ENCODE peak calls at places on chromosomes 3 and 15, in five cellular contexts. Q is NCI-H1417, H is fibroblast of pulmonary artery, N is heart right ventricle, C is T-cell. B is an unnamed sample.

GRCh38 chr3:182241777-182242556 is 530.2 kb downstream of the SOX2 start:
- DNase-seq in Q (no peak), H (peak; percentile 34), N (peak; percentile 37), C (no peak), B (peak; percentile 36)

GRCh38 chr3:181921220-181921619 is 209.5 kb downstream of the SOX2 start:
- DNase-seq in Q (no peak), H (no peak), N (no peak), C (no peak), B (no peak)

GRCh38 chr15:65196637-65197336 is 11.6 kb upstream of the CLPX start:
- DNase-seq in Q (no peak), H (no peak), N (no peak), C (no peak), B (no peak)

GRCh38 chr3:116288480-116288879 is 156.8 kb downstream of the LSAMP start:
- DNase-seq in Q (no peak), H (peak; percentile 53), N (no peak), C (no peak), B (no peak)

GRCh38 chr3:58021072-58021959 is 13.1 kb downstream of the FLNB start:
- DNase-seq in Q (peak; percentile 55), H (no peak), N (no peak), C (no peak), B (no peak)

GRCh38 chr3:127697531-127698240 is 24.9 kb downstream of the ABTB1 start:
- DNase-seq in Q (peak; percentile 67), H (peak; percentile 92), N (peak; percentile 90), C (peak; percentile 28), B (peak; percentile 82)

GRCh38 chr3:190443257-190443656 is 6.4 kb downstream of the TMEM207 start:
- DNase-seq in Q (no peak), H (peak; percentile 54), N (no peak), C (no peak), B (no peak)

GRCh38 chr3:58293516-58293915 is 12.5 kb upstream of the RPP14 start:
- DNase-seq in Q (no peak), H (no peak), N (no peak), C (no peak), B (no peak)

GRCh38 chr15:28459279-28459678 is 73.5 kb downstream of the GOLGA8G start:
- DNase-seq in Q (no peak), H (no peak), N (no peak), C (no peak), B (no peak)

GRCh38 chr3:126340943-126341754 is 16.1 kb downstream of the KLF15 start:
- DNase-seq in Q (no peak), H (no peak), N (no peak), C (no peak), B (no peak)

GRCh38 chr3:58164199-58164879 is 46.4 kb downstream of the DNASE1L3 start:
- DNase-seq in Q (peak; percentile 27), H (peak; percentile 40), N (peak; percentile 88), C (no peak), B (peak; percentile 15)

GRCh38 chr3:14141602-14142315 is 16.9 kb downstream of the TMEM43 start:
- DNase-seq in Q (no peak), H (no peak), N (peak; percentile 51), C (no peak), B (no peak)

GRCh38 chr15:66039117-66039860 is 170.0 kb downstream of the RAB11A start:
- DNase-seq in Q (no peak), H (no peak), N (no peak), C (no peak), B (no peak)

GRCh38 chr3:164370970-164371369 is 707.3 kb downstream of the SI start:
- DNase-seq in Q (no peak), H (no peak), N (no peak), C (no peak), B (no peak)

GRCh38 chr3:445960-446359 is 249.4 kb downstream of the CHL1 start:
- DNase-seq in Q (no peak), H (no peak), N (no peak), C (no peak), B (no peak)

GRCh38 chr15:96487245-96487644 is 156.7 kb downstream of the NR2F2 start:
- DNase-seq in Q (no peak), H (no peak), N (no peak), C (no peak), B (no peak)

GRCh38 chr3:181616088-181617070 is 95.3 kb upstream of the SOX2 start:
- DNase-seq in Q (no peak), H (no peak), N (no peak), C (no peak), B (no peak)

GRCh38 chr3:42690766-42691680 is 5.7 kb downstream of the KLHL40 start:
- DNase-seq in Q (no peak), H (no peak), N (no peak), C (no peak), B (no peak)

GRCh38 chr15:42490246-42490742 is 647 bp downstream of the ZNF106 start:
- DNase-seq in Q (no peak), H (peak; percentile 23), N (no peak), C (no peak), B (no peak)

GRCh38 chr15:56613826-56614225 is 119.5 kb downstream of the ZNF280D start:
- DNase-seq in Q (no peak), H (no peak), N (no peak), C (no peak), B (no peak)

GRCh38 chr15:31223478-31224350 is 102.9 kb upstream of the KLF13 start:
- DNase-seq in Q (no peak), H (no peak), N (peak; percentile 17), C (no peak), B (no peak)

GRCh38 chr3:122784436-122784835 is 9.2 kb downstream of the HSPBAP1 start:
- DNase-seq in Q (no peak), H (peak; percentile 72), N (no peak), C (no peak), B (no peak)

GRCh38 chr3:46913644-46914043 is 36.1 kb downstream of the PTH1R start:
- DNase-seq in Q (peak; percentile 76), H (peak; percentile 89), N (no peak), C (no peak), B (peak; percentile 69)